ENCODE peak calls at places on chromosomes 12 and 14, in ten cellular contexts. G is heart right ventricle, W is adipocyte, C is Peyer's patch, X is tibial nerve, Y is transverse colon, V is tibial artery, N is suprapubic skin, B is ovary, Z is HAP-1. E is an unnamed sample.

GRCh38 chr12:110065540-110065939 is 17.2 kb upstream of the C12orf76 start:
- DNase-seq in G (no peak), W (no peak), C (no peak), X (no peak), Y (no peak), V (no peak), N (no peak), B (no peak), Z (no peak), E (no peak)

GRCh38 chr14:104499784-104500496 is 79.6 kb upstream of the C14orf180 start:
- DNase-seq in G (no peak), W (no peak), C (peak; percentile 34), X (no peak), Y (peak; percentile 25), V (no peak), N (no peak), B (no peak), Z (no peak), E (peak; percentile 36)

GRCh38 chr12:119208626-119209061 is 29.9 kb downstream of the HSPB8 start:
- DNase-seq in G (peak; percentile 90), W (no peak), C (peak; percentile 68), X (peak; percentile 75), Y (peak; percentile 54), V (peak; percentile 88), N (peak; percentile 91), B (peak; percentile 53), Z (no peak), E (peak; percentile 64)

GRCh38 chr14:97251423-97252155 is 454.4 kb downstream of the VRK1 start:
- DNase-seq in G (no peak), W (no peak), C (no peak), X (no peak), Y (no peak), V (no peak), N (no peak), B (no peak), Z (no peak), E (no peak)

GRCh38 chr14:98606041-98606640 is 665.9 kb downstream of the BCL11B start:
- DNase-seq in G (no peak), W (no peak), C (no peak), X (no peak), Y (no peak), V (no peak), N (no peak), B (no peak), Z (no peak), E (no peak)

GRCh38 chr12:114444422-114445279 is 38.7 kb upstream of the TBX5 start:
- DNase-seq in G (no peak), W (no peak), C (no peak), X (no peak), Y (no peak), V (no peak), N (no peak), B (no peak), Z (no peak), E (no peak)

GRCh38 chr12:60834806-60835205 is 1239.0 kb downstream of the SLC16A7 start:
- DNase-seq in G (no peak), W (no peak), C (no peak), X (no peak), Y (no peak), V (no peak), N (no peak), B (no peak), Z (no peak), E (no peak)

GRCh38 chr12:12882288-12882687 is 9.1 kb upstream of the GPRC5A start:
- DNase-seq in G (no peak), W (no peak), C (no peak), X (no peak), Y (no peak), V (no peak), N (no peak), B (no peak), Z (no peak), E (no peak)

GRCh38 chr12:84550518-84550917 is 362.1 kb downstream of the SLC6A15 start:
- DNase-seq in G (no peak), W (no peak), C (no peak), X (no peak), Y (no peak), V (no peak), N (no peak), B (no peak), Z (no peak), E (no peak)

GRCh38 chr14:101489092-101489760 is 72.1 kb upstream of the DIO3 start:
- DNase-seq in G (no peak), W (no peak), C (no peak), X (no peak), Y (no peak), V (no peak), N (no peak), B (no peak), Z (no peak), E (no peak)

GRCh38 chr12:111546171-111546570 is 52.9 kb downstream of the ATXN2 start:
- DNase-seq in G (no peak), W (no peak), C (no peak), X (no peak), Y (no peak), V (no peak), N (no peak), B (no peak), Z (no peak), E (no peak)

GRCh38 chr14:71361335-71361734 is 454.1 kb downstream of the PCNX1 start:
- DNase-seq in G (no peak), W (peak; percentile 41), C (no peak), X (no peak), Y (no peak), V (no peak), N (no peak), B (no peak), Z (no peak), E (no peak)

GRCh38 chr14:68692916-68693771 is 99.7 kb downstream of the ZFP36L1 start:
- DNase-seq in G (no peak), W (peak; percentile 85), C (peak; percentile 43), X (peak; percentile 47), Y (no peak), V (peak; percentile 38), N (peak; percentile 78), B (no peak), Z (no peak), E (no peak)

GRCh38 chr12:132389526-132390286 is 60.3 kb upstream of the GALNT9 start:
- DNase-seq in G (no peak), W (no peak), C (peak; percentile 35), X (no peak), Y (no peak), V (no peak), N (no peak), B (no peak), Z (no peak), E (no peak)

GRCh38 chr12:54429014-54429471 is 10.0 kb upstream of the ITGA5 start:
- DNase-seq in G (no peak), W (no peak), C (no peak), X (no peak), Y (no peak), V (no peak), N (no peak), B (no peak), Z (no peak), E (no peak)
- H3K4me1 ChIP-seq in G (peaks cover 65% of the 10 kb centered on the region), W (peaks cover 40% of the 10 kb centered on the region), C (no peaks in the 10 kb centered on the region), X (peaks cover 4% of the 10 kb centered on the region), Y (peaks cover 25% of the 10 kb centered on the region), V (peaks cover 100% of the 10 kb centered on the region), N (peaks cover 70% of the 10 kb centered on the region), B (peaks cover 6% of the 10 kb centered on the region), Z (peaks cover 6% of the 10 kb centered on the region), E (peaks cover 12% of the 10 kb centered on the region)

GRCh38 chr12:2154521-2154920 is 101.7 kb downstream of the CACNA1C start:
- DNase-seq in G (no peak), W (no peak), C (no peak), X (no peak), Y (no peak), V (no peak), N (no peak), B (no peak), Z (no peak), E (no peak)
- H3K4me1 ChIP-seq in G (peaks cover 75% of the 10 kb centered on the region), W (peaks cover 24% of the 10 kb centered on the region), C (no peaks in the 10 kb centered on the region), X (no peaks in the 10 kb centered on the region), Y (peaks cover 8% of the 10 kb centered on the region), V (peaks cover 59% of the 10 kb centered on the region), N (peaks cover 4% of the 10 kb centered on the region), B (peaks cover 5% of the 10 kb centered on the region), Z (no peaks in the 10 kb centered on the region), E (no peaks in the 10 kb centered on the region)

DNA sequence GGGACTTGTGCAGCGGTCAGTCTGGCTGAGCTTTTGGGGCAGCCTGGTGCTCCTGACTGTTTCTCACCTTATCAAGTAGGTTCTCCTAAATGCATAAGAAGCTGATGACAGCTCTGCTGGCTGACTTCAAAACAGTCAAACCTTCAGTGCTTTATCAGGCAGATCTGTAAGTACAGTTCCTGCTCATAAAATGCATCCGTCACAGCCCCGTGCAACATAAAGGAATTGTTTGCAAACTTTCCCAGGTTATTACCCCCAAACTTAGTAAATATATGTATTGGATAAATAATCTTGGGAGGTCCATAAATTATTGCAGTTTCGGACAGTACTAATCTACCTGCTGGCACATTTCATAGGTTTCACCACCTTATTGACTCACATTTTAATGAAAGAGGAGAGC is 10.7 kb downstream of the TUNAR start:
- DNase-seq in G (no peak), W (no peak), C (no peak), X (no peak), Y (no peak), V (no peak), N (no peak), B (no peak), Z (no peak), E (no peak)
- H3K4me1 ChIP-seq in G (no peaks in the 10 kb centered on the region), W (peaks cover 10% of the 10 kb centered on the region), C (no peaks in the 10 kb centered on the region), X (no peaks in the 10 kb centered on the region), Y (no peaks in the 10 kb centered on the region), V (peaks cover 15% of the 10 kb centered on the region), N (no peaks in the 10 kb centered on the region), B (no peaks in the 10 kb centered on the region), Z (no peaks in the 10 kb centered on the region), E (no peaks in the 10 kb centered on the region)

GRCh38 chr14:91869556-91869955 is 2.2 kb upstream of the TC2N start:
- DNase-seq in G (no peak), W (no peak), C (no peak), X (no peak), Y (no peak), V (no peak), N (no peak), B (no peak), Z (no peak), E (no peak)

GRCh38 chr14:91870890-91871289 is 3.6 kb upstream of the TC2N start:
- DNase-seq in G (no peak), W (no peak), C (no peak), X (no peak), Y (no peak), V (no peak), N (no peak), B (no peak), Z (no peak), E (no peak)

GRCh38 chr14:91867316-91867988 is at the start of gene TC2N:
- DNase-seq in G (no peak), W (no peak), C (peak; percentile 71), X (no peak), Y (no peak), V (no peak), N (no peak), B (no peak), Z (no peak), E (no peak)

GRCh38 chr14:91872011-91872476 is 4.7 kb upstream of the TC2N start:
- DNase-seq in G (no peak), W (no peak), C (peak; percentile 67), X (no peak), Y (no peak), V (peak; percentile 82), N (no peak), B (no peak), Z (no peak), E (peak; percentile 39)

GRCh38 chr14:91870001-91870400 is 2.7 kb upstream of the TC2N start:
- DNase-seq in G (no peak), W (no peak), C (peak; percentile 77), X (no peak), Y (peak; percentile 32), V (no peak), N (no peak), B (no peak), Z (no peak), E (peak; percentile 66)
- H3K4me1 ChIP-seq in G (peaks cover 8% of the 10 kb centered on the region), W (peaks cover 23% of the 10 kb centered on the region), C (peaks cover 42% of the 10 kb centered on the region), X (peaks cover 28% of the 10 kb centered on the region), Y (peaks cover 23% of the 10 kb centered on the region), V (peaks cover 29% of the 10 kb centered on the region), N (peaks cover 26% of the 10 kb centered on the region), B (no peaks in the 10 kb centered on the region), Z (no peaks in the 10 kb centered on the region), E (peaks cover 31% of the 10 kb centered on the region)